ENCODE peak calls at places on chromosomes 11 and 22, in seven cellular contexts. Z, I, S, G, E, K and Y are unnamed samples.

GRCh38 chr22:45235101-45235777 is 5.5 kb downstream of the KIAA0930 start:
- DNase-seq in Z (no peak), I (no peak), S (no peak), G (no peak), E (no peak), K (no peak), Y (no peak)

GRCh38 chr11:108498046-108498815 is at the start of gene POGLUT3:
- DNase-seq in Z (no peak), I (peak), S (no peak), G (peak), E (peak), K (peak), Y (no peak)

GRCh38 chr11:3202305-3202704 is 16.3 kb downstream of the MRGPRG start:
- DNase-seq in Z (no peak), I (no peak), S (no peak), G (no peak), E (peak), K (no peak), Y (no peak)

GRCh38 chr11:45405916-45406670 is 120.0 kb upstream of the SYT13 start:
- DNase-seq in Z (no peak), I (no peak), S (no peak), G (peak), E (no peak), K (peak), Y (no peak)

GRCh38 chr11:81895258-81895657 is 838.4 kb downstream of the FAM181B start:
- DNase-seq in Z (no peak), I (no peak), S (no peak), G (no peak), E (no peak), K (no peak), Y (no peak)

GRCh38 chr11:111000400-111001090 is 245.0 kb upstream of the POU2AF2 start:
- DNase-seq in Z (peak), I (no peak), S (no peak), G (peak), E (no peak), K (no peak), Y (no peak)

GRCh38 chr11:2833051-2833937 is 52.3 kb downstream of the CDKN1C start:
- DNase-seq in Z (no peak), I (no peak), S (no peak), G (no peak), E (no peak), K (no peak), Y (no peak)

GRCh38 chr11:7204778-7205177 is 46.9 kb upstream of the SYT9 start:
- DNase-seq in Z (peak), I (no peak), S (no peak), G (peak), E (no peak), K (peak), Y (no peak)

GRCh38 chr22:31100762-31101525 is 6.4 kb downstream of the SELENOM start:
- DNase-seq in Z (no peak), I (no peak), S (no peak), G (no peak), E (no peak), K (no peak), Y (no peak)

GRCh38 chr11:15097411-15097810 is 17.3 kb upstream of the INSC start:
- DNase-seq in Z (no peak), I (no peak), S (no peak), G (no peak), E (no peak), K (no peak), Y (no peak)

GRCh38 chr11:75474878-75475766 is 42.1 kb upstream of the KLHL35 start:
- DNase-seq in Z (no peak), I (peak), S (no peak), G (peak), E (peak), K (no peak), Y (no peak)

GRCh38 chr11:93444671-93445073 is 98.5 kb downstream of the SMCO4 start:
- DNase-seq in Z (peak), I (no peak), S (no peak), G (no peak), E (no peak), K (peak), Y (no peak)

GRCh38 chr11:118627566-118627965 is 20.2 kb downstream of the PHLDB1 start:
- DNase-seq in Z (no peak), I (no peak), S (no peak), G (no peak), E (no peak), K (no peak), Y (no peak)

GRCh38 chr11:76159303-76159937 is 46.9 kb downstream of the WNT11 start:
- DNase-seq in Z (no peak), I (no peak), S (no peak), G (no peak), E (no peak), K (no peak), Y (no peak)

GRCh38 chr11:1303196-1303821 is 6.1 kb downstream of the TOLLIP start:
- DNase-seq in Z (no peak), I (peak), S (no peak), G (no peak), E (no peak), K (peak), Y (no peak)

GRCh38 chr22:36253523-36254490 is 874 bp downstream of the APOL1 start:
- DNase-seq in Z (no peak), I (no peak), S (no peak), G (peak), E (peak), K (no peak), Y (no peak)

GRCh38 chr11:94376841-94377240 is 24.4 kb downstream of the GPR83 start:
- DNase-seq in Z (no peak), I (no peak), S (no peak), G (no peak), E (no peak), K (no peak), Y (no peak)

GRCh38 chr22:19691721-19692341 is 22.5 kb upstream of the SEPTIN5 start:
- DNase-seq in Z (peak), I (no peak), S (peak), G (peak), E (no peak), K (peak), Y (no peak)

GRCh38 chr11:72294566-72295395 is 50.8 kb upstream of the PHOX2A start:
- DNase-seq in Z (no peak), I (no peak), S (no peak), G (no peak), E (no peak), K (no peak), Y (no peak)

GRCh38 chr11:117020873-117021564 is 77.2 kb downstream of the SIK3 start:
- DNase-seq in Z (no peak), I (no peak), S (no peak), G (no peak), E (no peak), K (no peak), Y (no peak)

GRCh38 chr11:121520243-121521144 is 67.7 kb upstream of the SORL1-AS1 start:
- DNase-seq in Z (peak), I (no peak), S (peak), G (peak), E (no peak), K (peak), Y (peak)

GRCh38 chr11:15327786-15328231 is 213.1 kb downstream of the INSC start:
- DNase-seq in Z (peak), I (peak), S (peak), G (peak), E (peak), K (peak), Y (no peak)

GRCh38 chr11:70913715-70914231 is 338.6 kb downstream of the SHANK2 start:
- DNase-seq in Z (no peak), I (no peak), S (no peak), G (no peak), E (no peak), K (no peak), Y (no peak)

GRCh38 chr11:72821920-72822799 is 7.9 kb downstream of the ATG16L2 start:
- DNase-seq in Z (peak), I (peak), S (peak), G (peak), E (peak), K (peak), Y (no peak)

GRCh38 chr11:82315093-82315492 is 418.6 kb downstream of the FAM181B start:
- DNase-seq in Z (no peak), I (peak), S (no peak), G (no peak), E (peak), K (peak), Y (no peak)

GRCh38 chr11:72771507-72771906 is 19.3 kb upstream of the ARAP1 start:
- DNase-seq in Z (no peak), I (no peak), S (peak), G (peak), E (no peak), K (no peak), Y (no peak)

GRCh38 chr11:77207019-77207485 is 79.0 kb downstream of the MYO7A start:
- DNase-seq in Z (no peak), I (no peak), S (no peak), G (no peak), E (no peak), K (no peak), Y (no peak)

GRCh38 chr11:77819921-77820564 is 479 bp downstream of the RSF1 start:
- DNase-seq in Z (no peak), I (peak), S (no peak), G (peak), E (peak), K (peak), Y (no peak)

DNA sequence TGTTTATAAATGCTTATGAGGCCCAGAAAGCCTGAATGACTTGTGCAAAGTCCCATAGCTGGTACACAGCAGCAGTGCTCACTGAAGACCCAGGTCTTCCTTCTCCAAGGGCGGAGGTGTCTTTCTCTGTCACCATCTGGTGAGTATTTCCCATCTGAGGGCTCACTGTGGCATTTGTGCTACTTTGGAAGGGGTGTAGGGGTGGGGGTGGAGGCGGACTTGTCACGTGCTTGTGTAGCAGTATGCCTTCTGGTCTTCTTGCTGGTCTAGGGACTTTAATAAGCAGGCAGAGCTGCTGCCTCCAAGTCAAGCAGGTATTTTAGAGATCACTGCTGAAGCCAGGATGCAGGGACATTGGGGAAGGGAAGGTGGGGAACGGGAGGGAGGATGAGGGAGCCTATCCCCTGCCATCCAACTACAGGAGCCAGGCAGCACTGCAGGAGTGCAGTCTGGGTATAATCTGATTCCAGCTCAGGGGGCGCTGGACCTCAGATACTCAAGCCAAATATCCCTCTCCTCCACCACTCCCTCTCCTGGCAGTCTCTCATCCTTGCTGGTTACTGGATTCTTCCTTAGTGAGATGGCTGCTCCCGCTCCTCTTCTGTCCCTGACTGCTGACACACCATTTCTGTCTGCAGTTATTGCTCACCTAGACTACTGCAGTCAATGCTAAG is 3.4 kb downstream of the ABCC8 start:
- DNase-seq in Z (no peak), I (no peak), S (no peak), G (no peak), E (no peak), K (peak), Y (no peak)
- TF ChIP-seq CTCF in Z (peak), I (no peak), S (peak), G (peak), E (no peak), K (peak), Y (peak)

GRCh38 chr11:102111011-102111786 is 952 bp downstream of the YAP1 start:
- DNase-seq in Z (peak), I (peak), S (no peak), G (peak), E (peak), K (peak), Y (no peak)
- H3K4me3 ChIP-seq in Z (peak), I (peak), S (peak), G (peak), E (peak), K (peak), Y (peak)

DNA sequence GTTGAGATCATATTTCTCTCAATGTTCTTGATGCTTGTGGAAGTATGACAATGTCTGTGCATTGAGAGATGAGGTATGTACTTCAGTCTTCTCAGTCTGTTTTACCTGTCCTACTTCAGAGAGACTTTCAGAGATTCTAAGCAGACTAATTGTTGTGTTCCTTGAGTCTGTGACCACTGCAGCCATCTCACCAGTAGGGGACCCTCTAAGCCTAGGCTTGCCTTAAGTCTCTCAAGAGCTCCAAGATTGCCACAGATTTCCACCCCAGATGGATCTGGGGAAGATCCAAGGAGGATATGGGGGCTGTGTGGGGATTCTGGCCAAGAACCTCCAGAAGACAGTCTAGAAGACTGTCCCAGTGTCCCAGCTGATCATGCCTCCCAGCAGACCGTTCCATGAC is 179.9 kb upstream of the PLET1 start:
- DNase-seq in Z (no peak), I (no peak), S (no peak), G (no peak), E (no peak), K (no peak), Y (no peak)
- TF ChIP-seq CTCF in Z (no peak), I (no peak), S (peak), G (peak), E (no peak), K (peak), Y (no peak)

GRCh38 chr11:10735532-10736465 is 15.2 kb upstream of the CTR9 start:
- DNase-seq in Z (peak), I (peak), S (peak), G (peak), E (peak), K (peak), Y (peak)
- H3K4me3 ChIP-seq in Z (no peak), I (peak), S (peak), G (peak), E (no peak), K (peak), Y (peak)

GRCh38 chr22:50542416-50542927 is 3.2 kb upstream of the KLHDC7B start:
- DNase-seq in Z (no peak), I (no peak), S (no peak), G (no peak), E (peak), K (no peak), Y (no peak)

GRCh38 chr22:50544746-50545253 is 899 bp upstream of the KLHDC7B start:
- DNase-seq in Z (no peak), I (no peak), S (no peak), G (no peak), E (no peak), K (no peak), Y (no peak)

GRCh38 chr22:50546326-50547230 is 879 bp downstream of the KLHDC7B start:
- DNase-seq in Z (no peak), I (no peak), S (no peak), G (no peak), E (no peak), K (no peak), Y (no peak)

GRCh38 chr22:50545522-50546325 is at the start of gene KLHDC7B:
- DNase-seq in Z (no peak), I (no peak), S (no peak), G (peak), E (no peak), K (no peak), Y (no peak)

DNA sequence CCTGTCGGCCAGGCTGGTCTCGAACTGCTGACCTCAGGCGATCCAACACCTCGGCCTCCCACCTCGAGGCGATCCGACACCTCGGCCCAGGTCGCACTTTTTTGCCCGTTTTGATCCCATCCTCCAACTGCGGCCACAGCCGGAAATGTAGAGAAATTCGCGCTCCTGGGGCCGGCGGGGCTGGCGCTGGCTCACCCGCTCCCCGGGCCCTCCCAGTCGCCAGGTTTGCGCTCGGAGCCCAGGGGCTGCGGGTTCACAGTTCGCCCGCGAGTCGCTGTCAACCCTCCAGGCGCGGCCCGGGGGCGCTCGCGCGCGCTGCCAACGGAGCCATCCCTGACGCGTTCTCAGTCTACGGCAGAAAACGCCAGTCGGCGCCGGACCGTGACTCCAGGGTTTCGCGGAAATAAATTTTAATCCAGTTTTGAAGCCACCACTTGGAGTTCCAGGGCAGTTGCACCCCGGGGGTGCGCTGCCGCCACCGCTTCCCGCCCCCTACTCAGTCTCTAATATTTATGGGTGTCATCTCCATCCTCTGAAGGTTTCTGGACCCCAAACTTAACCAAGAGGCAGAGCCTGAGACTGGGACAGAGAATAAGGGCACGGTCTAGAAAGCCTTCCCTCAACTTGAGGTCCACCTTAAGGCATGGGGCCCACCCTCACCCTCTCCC is 1.5 kb upstream of the KLHDC7B start:
- DNase-seq in Z (no peak), I (peak), S (no peak), G (peak), E (peak), K (no peak), Y (no peak)
- TF ChIP-seq CTCF in Z (peak), I (peak), S (peak), G (peak), E (no peak), K (no peak), Y (peak)

DNA sequence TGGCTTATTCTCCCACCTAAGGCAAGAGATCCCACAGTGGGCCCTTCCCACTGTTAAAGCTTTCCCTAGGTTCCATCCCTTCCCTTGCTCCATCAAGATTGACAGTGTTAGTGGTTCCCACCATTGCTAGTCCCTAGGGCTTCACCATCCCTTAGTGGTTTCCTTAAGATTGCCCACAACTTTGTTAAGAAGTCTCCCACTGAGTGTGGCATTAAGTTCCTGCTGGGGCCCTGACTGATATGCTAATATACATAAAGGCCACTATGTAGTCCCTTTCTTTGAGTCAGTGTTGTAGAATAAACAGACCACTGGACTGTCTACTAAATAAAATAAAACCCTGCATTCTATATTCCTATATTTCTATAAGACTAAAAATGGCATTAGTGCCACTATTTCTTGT is 176.1 kb downstream of the GUCY1A2 start:
- DNase-seq in Z (no peak), I (no peak), S (no peak), G (no peak), E (no peak), K (no peak), Y (no peak)
- H3K4me3 ChIP-seq in Z (no peak), I (no peak), S (no peak), G (no peak), E (no peak), K (no peak), Y (no peak)

DNA sequence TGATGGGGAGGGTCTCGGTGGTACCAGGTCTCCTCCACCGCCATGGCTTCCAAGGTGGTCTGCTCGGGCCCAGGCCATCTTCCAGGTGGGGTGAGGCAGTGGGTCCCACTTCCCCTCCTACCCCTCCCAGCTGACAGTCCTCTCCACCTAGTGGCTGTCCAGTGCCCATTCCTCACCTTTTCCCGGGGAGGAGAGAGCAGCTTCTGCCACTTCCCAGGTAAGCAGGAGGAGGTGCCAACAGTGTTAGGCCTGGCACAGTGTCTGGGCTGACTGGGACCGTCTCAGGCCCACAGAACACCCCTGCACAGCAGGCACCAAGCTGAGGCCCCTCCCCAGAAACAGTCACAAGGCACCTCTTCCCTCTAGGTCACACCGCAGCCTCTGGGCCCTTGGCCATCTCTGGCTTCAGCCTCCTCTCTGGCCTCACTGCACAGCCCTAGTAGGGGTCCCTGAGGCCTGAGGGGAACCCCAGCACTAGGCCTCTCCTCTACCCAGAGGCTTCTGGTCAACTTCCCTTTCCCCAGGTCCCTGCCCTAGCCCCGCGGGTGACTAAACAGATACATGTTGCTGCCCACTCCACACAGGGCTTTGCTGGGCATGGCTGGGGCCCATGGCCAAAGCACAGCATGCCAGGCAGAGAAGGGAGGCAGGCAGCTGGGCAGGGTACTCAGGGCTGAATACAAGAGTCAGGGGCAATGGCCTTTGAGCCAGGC is 2.3 kb upstream of the ANKRD13D start:
- DNase-seq in Z (no peak), I (peak), S (no peak), G (no peak), E (no peak), K (no peak), Y (no peak)
- TF ChIP-seq CTCF in Z (no peak), I (no peak), S (no peak), G (no peak), E (no peak), K (peak), Y (no peak)

DNA sequence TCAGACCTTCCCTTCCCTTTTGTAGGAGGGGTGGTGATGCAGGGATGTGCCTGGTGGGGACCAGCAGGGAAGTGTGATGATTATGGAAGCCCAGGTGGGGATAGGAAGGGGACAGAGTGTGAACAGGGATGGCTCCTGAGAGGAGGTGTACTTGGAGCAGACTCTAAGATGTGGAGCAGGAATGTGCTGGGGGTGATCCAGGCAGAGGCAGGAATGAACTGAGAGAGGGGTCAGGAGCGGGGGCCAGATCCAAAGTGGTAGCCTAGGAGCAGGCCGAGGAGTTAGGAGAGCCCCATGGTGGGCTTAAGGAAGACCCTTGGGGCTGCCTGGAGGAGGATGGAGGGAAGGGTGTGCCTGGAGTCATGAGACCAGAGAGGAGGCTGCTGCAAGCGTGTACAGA is 3.7 kb downstream of the NPTXR start:
- DNase-seq in Z (no peak), I (no peak), S (no peak), G (no peak), E (no peak), K (no peak), Y (no peak)
- H3K4me3 ChIP-seq in Z (no peak), I (no peak), S (no peak), G (no peak), E (no peak), K (no peak), Y (no peak)

GRCh38 chr11:69892237-69892985 is 73.2 kb upstream of the FGF3 start:
- DNase-seq in Z (no peak), I (no peak), S (no peak), G (no peak), E (no peak), K (no peak), Y (no peak)
- TF ChIP-seq CTCF in Z (peak), I (no peak), S (peak), G (no peak), E (no peak), K (peak), Y (peak)